ENCODE peak calls at places on chromosomes 4 and X, in eight cellular contexts. A, C, Y, S, U, L, D and Z are unnamed samples.
A peak's percentile ranks its signal among the peaks of the same experiment; 100 is the strongest.

GRCh38 chrX:131802836-131803626 is 220.1 kb upstream of the STK26 start:
- DNase-seq in A (no peak), C (no peak), Y (peak; percentile 28), S (no peak), U (no peak), L (peak; percentile 25), D (peak; percentile 63), Z (no peak)

GRCh38 chrX:22234380-22234779 is 38.3 kb upstream of the CBLL2 start:
- DNase-seq in A (no peak), C (no peak), Y (peak; percentile 7), S (no peak), U (no peak), L (no peak), D (no peak), Z (no peak)

GRCh38 chr4:24598025-24598424 is 13.7 kb upstream of the DHX15 start:
- DNase-seq in A (no peak), C (no peak), Y (no peak), S (no peak), U (no peak), L (no peak), D (no peak), Z (no peak)

GRCh38 chrX:74232859-74233258 is 71.1 kb upstream of the ZCCHC13 start:
- DNase-seq in A (no peak), C (no peak), Y (no peak), S (no peak), U (no peak), L (peak; percentile 39), D (no peak), Z (no peak)

GRCh38 chr4:94338681-94339351 is 3.8 kb downstream of the HPGDS start:
- DNase-seq in A (no peak), C (no peak), Y (no peak), S (no peak), U (no peak), L (no peak), D (no peak), Z (no peak)

GRCh38 chr4:53644607-53645006 is 53.3 kb upstream of the LNX1 start:
- DNase-seq in A (no peak), C (no peak), Y (no peak), S (no peak), U (no peak), L (no peak), D (no peak), Z (no peak)

GRCh38 chrX:12970691-12971202 is 4.2 kb upstream of the TMSB4X start:
- DNase-seq in A (no peak), C (peak; percentile 36), Y (peak; percentile 12), S (no peak), U (no peak), L (peak; percentile 68), D (peak; percentile 51), Z (no peak)

GRCh38 chr4:85474818-85475630 is at the start of gene ARHGAP24:
- DNase-seq in A (no peak), C (no peak), Y (peak; percentile 87), S (no peak), U (peak; percentile 63), L (peak; percentile 96), D (no peak), Z (peak; percentile 53)

GRCh38 chr4:1932736-1933135 is 61.5 kb downstream of the NSD2 start:
- DNase-seq in A (no peak), C (no peak), Y (no peak), S (no peak), U (no peak), L (no peak), D (no peak), Z (no peak)

GRCh38 chrX:52265713-52266112 is 81.0 kb downstream of the MAGED4 start:
- DNase-seq in A (no peak), C (no peak), Y (no peak), S (no peak), U (no peak), L (no peak), D (no peak), Z (no peak)

GRCh38 chrX:120120223-120120622 is 4.5 kb upstream of the RHOXF1 start:
- DNase-seq in A (no peak), C (no peak), Y (no peak), S (no peak), U (no peak), L (peak; percentile 11), D (no peak), Z (no peak)

GRCh38 chrX:55342533-55343501 is 78.1 kb upstream of the PAGE3 start:
- DNase-seq in A (no peak), C (peak; percentile 15), Y (peak; percentile 35), S (no peak), U (no peak), L (no peak), D (peak; percentile 9), Z (no peak)

GRCh38 chr4:94345267-94345666 is 2.6 kb upstream of the HPGDS start:
- DNase-seq in A (no peak), C (no peak), Y (no peak), S (no peak), U (no peak), L (no peak), D (no peak), Z (no peak)

GRCh38 chrX:114999906-115000305 is 17.5 kb downstream of the IL13RA2 start:
- DNase-seq in A (no peak), C (no peak), Y (no peak), S (no peak), U (no peak), L (no peak), D (no peak), Z (no peak)

GRCh38 chr4:24210332-24210902 is 320.6 kb upstream of the PPARGC1A start:
- DNase-seq in A (no peak), C (no peak), Y (no peak), S (no peak), U (no peak), L (peak; percentile 92), D (no peak), Z (no peak)

GRCh38 chrX:20382518-20383291 is 116.0 kb upstream of the RPS6KA3 start:
- DNase-seq in A (no peak), C (no peak), Y (no peak), S (no peak), U (no peak), L (no peak), D (no peak), Z (no peak)

GRCh38 chrX:119878740-119879139 is 7.1 kb downstream of the NDUFA1 start:
- DNase-seq in A (no peak), C (no peak), Y (no peak), S (no peak), U (no peak), L (no peak), D (no peak), Z (no peak)

GRCh38 chr4:10079951-10080873 is 36.4 kb downstream of the WDR1 start:
- DNase-seq in A (no peak), C (no peak), Y (peak; percentile 0), S (no peak), U (no peak), L (no peak), D (no peak), Z (no peak)

GRCh38 chr4:76953956-76954355 is 4.4 kb downstream of the SEPTIN11 start:
- DNase-seq in A (no peak), C (no peak), Y (no peak), S (no peak), U (no peak), L (peak; percentile 36), D (no peak), Z (no peak)

GRCh38 chr4:113878718-113879117 is 100.7 kb downstream of the ARSJ start:
- DNase-seq in A (no peak), C (no peak), Y (peak; percentile 71), S (no peak), U (peak; percentile 19), L (peak; percentile 78), D (no peak), Z (no peak)

GRCh38 chr4:71545168-71545567 is 206.3 kb downstream of the SLC4A4 start:
- DNase-seq in A (peak; percentile 24), C (no peak), Y (no peak), S (no peak), U (no peak), L (peak; percentile 62), D (no peak), Z (no peak)

GRCh38 chr4:22129454-22130075 is 181.0 kb upstream of the KCNIP4 start:
- DNase-seq in A (no peak), C (no peak), Y (peak; percentile 66), S (no peak), U (peak; percentile 45), L (peak; percentile 23), D (no peak), Z (no peak)

GRCh38 chr4:20552004-20552403 is 148.3 kb upstream of the PACRGL start:
- DNase-seq in A (no peak), C (no peak), Y (no peak), S (no peak), U (no peak), L (no peak), D (no peak), Z (no peak)